ENCODE peak calls at places on chromosomes 6 and 20, in four cellular contexts. O is heart left ventricle, V is body of pancreas, B is HCT116. D is an unnamed sample.

GRCh38 chr6:54094837-54095236 is 16.4 kb upstream of the MLIP start:
- DNase-seq in V (no peak), O (no peak), B (no peak), D (no peak)

GRCh38 chr6:155324993-155325392 is 10.7 kb upstream of the TFB1M start:
- DNase-seq in O (no peak), B (no peak), V (no peak), D (no peak)

GRCh38 chr6:131982740-131983259 is 31.6 kb upstream of the CCN2 start:
- DNase-seq in B (no peak), V (no peak), O (no peak), D (no peak)

GRCh38 chr6:140609321-140609720 is 1234.9 kb upstream of the CITED2 start:
- DNase-seq in V (no peak), B (no peak), O (no peak), D (no peak)

GRCh38 chr6:10403385-10404106 is 11.3 kb downstream of the TFAP2A start:
- DNase-seq in O (no peak), V (no peak), B (no peak), D (peak)

GRCh38 chr6:38871745-38872568 is 156.8 kb downstream of the DNAH8 start:
- DNase-seq in V (peak), O (peak), B (peak), D (peak)

GRCh38 chr6:141677598-141678211 is 455.0 kb upstream of the GJE1 start:
- DNase-seq in V (no peak), B (peak), O (no peak), D (no peak)

GRCh38 chr20:53907968-53908751 is 162.2 kb downstream of the BCAS1 start:
- DNase-seq in O (no peak), V (no peak), B (no peak), D (no peak)

GRCh38 chr6:11770546-11771466 is 7.8 kb downstream of the ADTRP start:
- DNase-seq in O (peak), B (peak), V (peak), D (peak)

GRCh38 chr6:80932364-80932763 is 820.1 kb downstream of the TENT5A start:
- DNase-seq in O (no peak), V (no peak), B (no peak), D (no peak)

GRCh38 chr20:21901470-21902275 is 196.2 kb downstream of the PAX1 start:
- DNase-seq in V (peak), B (no peak), O (peak), D (no peak)

GRCh38 chr6:143410859-143411270 is 39.6 kb downstream of the ADAT2 start:
- DNase-seq in O (no peak), B (no peak), V (no peak), D (no peak)

GRCh38 chr6:117138920-117139319 is 126.4 kb upstream of the VGLL2 start:
- DNase-seq in O (peak), B (no peak), V (no peak), D (no peak)

GRCh38 chr6:45439459-45439858 is 61.7 kb upstream of the SUPT3H start:
- DNase-seq in O (no peak), B (no peak), V (no peak), D (no peak)

GRCh38 chr6:89145461-89145961 is 344 bp upstream of the PM20D2 start:
- DNase-seq in B (no peak), V (no peak), O (no peak), D (no peak)

GRCh38 chr20:22293886-22294285 is 290.5 kb downstream of the FOXA2 start:
- DNase-seq in V (no peak), O (no peak), B (no peak), D (no peak)

GRCh38 chr6:142716097-142716496 is 228.9 kb downstream of the HIVEP2 start:
- DNase-seq in V (peak), O (no peak), B (no peak), D (no peak)

GRCh38 chr20:8144282-8145245 is 12.5 kb downstream of the PLCB1 start:
- DNase-seq in B (no peak), V (no peak), O (no peak), D (no peak)

GRCh38 chr6:135087403-135087802 is 32.8 kb upstream of the HBS1L start:
- DNase-seq in O (no peak), B (no peak), V (no peak), D (no peak)

GRCh38 chr20:63378115-63378429 is 16.9 kb upstream of the CHRNA4 start:
- DNase-seq in O (no peak), B (no peak), V (no peak), D (no peak)

GRCh38 chr6:152572395-152573061 is 64.6 kb downstream of the SYNE1 start:
- DNase-seq in O (no peak), B (no peak), V (no peak), D (no peak)

GRCh38 chr20:51854912-51855311 is 52.6 kb upstream of the SALL4 start:
- DNase-seq in B (no peak), V (no peak), O (no peak), D (no peak)

GRCh38 chr6:33620158-33620583 is 951 bp upstream of the ITPR3 start:
- DNase-seq in O (no peak), B (no peak), V (peak), D (no peak)

GRCh38 chr20:49597825-49598395 is 30.0 kb upstream of the PTGIS start:
- DNase-seq in V (no peak), O (no peak), B (no peak), D (no peak)

GRCh38 chr6:45132059-45132458 is 196.1 kb upstream of the RUNX2 start:
- DNase-seq in B (no peak), O (no peak), V (no peak), D (peak)

GRCh38 chr6:150928882-150929281 is 63.4 kb downstream of the MTHFD1L start:
- DNase-seq in O (no peak), V (no peak), B (no peak), D (no peak)

GRCh38 chr20:51616060-51616459 is 73.5 kb upstream of the NFATC2 start:
- DNase-seq in O (no peak), B (no peak), V (no peak), D (no peak)

GRCh38 chr6:154308986-154309385 is 47.6 kb downstream of the IPCEF1 start:
- DNase-seq in V (no peak), B (no peak), O (no peak), D (no peak)

GRCh38 chr20:13142143-13142542 is 78.9 kb upstream of the ISM1 start:
- DNase-seq in B (no peak), V (no peak), O (no peak), D (no peak)

GRCh38 chr20:24589845-24590192 is 120.4 kb downstream of the SYNDIG1 start:
- DNase-seq in V (no peak), O (no peak), B (no peak), D (no peak)

GRCh38 chr20:7330850-7331249 is 563.4 kb downstream of the BMP2 start:
- DNase-seq in O (no peak), V (no peak), B (no peak), D (no peak)

GRCh38 chr6:144725731-144726522 is 440.8 kb downstream of the UTRN start:
- DNase-seq in B (no peak), O (peak), V (peak), D (no peak)

GRCh38 chr6:116386581-116387299 is 16.0 kb downstream of the DSE start:
- DNase-seq in V (no peak), O (no peak), B (peak), D (no peak)

GRCh38 chr20:34337982-34338756 is 24.9 kb upstream of the ITCH start:
- DNase-seq in V (no peak), B (no peak), O (no peak), D (no peak)
- TF ChIP-seq POLR2A in V (no peak), B (no peak), O (no peak), D (no peak)

GRCh38 chr6:109095036-109095820 is at the start of gene CEP57L1:
- DNase-seq in O (peak), B (peak), V (peak), D (peak)
- TF ChIP-seq POLR2A in O (peak), B (peak), V (peak), D (peak)

GRCh38 chr6:16762547-16763477 is 1.6 kb upstream of the ATXN1 start:
- DNase-seq in V (peak), B (peak), O (peak), D (peak)

GRCh38 chr6:16762265-16762546 is 946 bp upstream of the ATXN1 start:
- DNase-seq in B (no peak), O (no peak), V (no peak), D (peak)

GRCh38 chr6:16759646-16760535 is 1.4 kb downstream of the ATXN1 start:
- DNase-seq in V (peak), B (no peak), O (peak), D (peak)

GRCh38 chr6:16760536-16761468 is at the start of gene ATXN1:
- DNase-seq in O (peak), V (peak), B (no peak), D (peak)

DNA sequence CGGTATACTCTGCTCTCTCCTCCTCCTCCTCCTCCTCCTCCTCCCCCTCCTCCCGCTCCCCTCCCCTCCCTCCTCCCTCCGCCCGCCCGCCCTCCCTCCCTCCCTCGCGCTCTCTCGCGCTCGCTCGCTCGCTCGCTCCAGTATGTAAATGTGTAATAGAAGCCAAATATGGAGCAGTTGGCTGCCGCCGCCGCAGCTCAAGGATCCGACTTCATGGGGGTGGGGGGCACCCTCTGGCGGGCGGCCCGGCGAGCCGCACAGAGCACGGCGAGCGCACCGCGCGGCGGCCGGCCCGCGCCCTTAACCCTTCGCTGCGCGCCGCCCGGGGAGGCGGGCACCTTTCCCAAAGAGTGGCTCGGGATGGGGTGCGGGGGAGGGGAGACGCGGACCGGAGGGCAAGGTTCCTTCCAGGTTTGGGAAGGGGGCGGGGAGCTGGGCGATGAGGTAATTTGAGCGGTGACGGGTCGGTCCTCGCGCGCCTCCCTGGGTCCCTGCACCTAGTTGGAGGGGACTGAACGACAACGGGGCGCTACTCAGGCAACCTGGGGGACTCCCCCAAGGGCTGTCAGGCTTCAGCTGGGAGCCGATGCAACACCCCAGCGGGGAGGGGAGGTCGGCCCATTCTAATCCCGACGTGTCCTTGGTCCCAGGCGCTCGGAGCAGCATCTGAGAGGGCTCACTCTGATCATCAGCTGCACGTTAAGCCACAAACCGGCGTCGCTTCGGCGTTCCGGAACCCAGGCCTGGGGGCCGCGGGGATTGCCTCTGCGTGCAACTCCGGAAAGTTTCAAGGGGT is 407 bp upstream of the ATXN1 start:
- DNase-seq in O (peak), B (peak), V (peak), D (peak)
- TF ChIP-seq POLR2A in O (no peak), B (no peak), V (peak), D (no peak)

GRCh38 chr20:44862286-44862685 is 23.2 kb upstream of the YWHAB start:
- DNase-seq in B (no peak), V (no peak), O (no peak), D (no peak)

GRCh38 chr20:44856442-44856841 is 29.1 kb upstream of the YWHAB start:
- DNase-seq in B (no peak), O (no peak), V (no peak), D (no peak)

GRCh38 chr20:44858959-44859358 is 26.5 kb upstream of the YWHAB start:
- DNase-seq in B (no peak), O (no peak), V (no peak), D (no peak)

GRCh38 chr20:44861547-44862006 is 23.9 kb upstream of the YWHAB start:
- DNase-seq in V (no peak), O (peak), B (no peak), D (peak)

DNA sequence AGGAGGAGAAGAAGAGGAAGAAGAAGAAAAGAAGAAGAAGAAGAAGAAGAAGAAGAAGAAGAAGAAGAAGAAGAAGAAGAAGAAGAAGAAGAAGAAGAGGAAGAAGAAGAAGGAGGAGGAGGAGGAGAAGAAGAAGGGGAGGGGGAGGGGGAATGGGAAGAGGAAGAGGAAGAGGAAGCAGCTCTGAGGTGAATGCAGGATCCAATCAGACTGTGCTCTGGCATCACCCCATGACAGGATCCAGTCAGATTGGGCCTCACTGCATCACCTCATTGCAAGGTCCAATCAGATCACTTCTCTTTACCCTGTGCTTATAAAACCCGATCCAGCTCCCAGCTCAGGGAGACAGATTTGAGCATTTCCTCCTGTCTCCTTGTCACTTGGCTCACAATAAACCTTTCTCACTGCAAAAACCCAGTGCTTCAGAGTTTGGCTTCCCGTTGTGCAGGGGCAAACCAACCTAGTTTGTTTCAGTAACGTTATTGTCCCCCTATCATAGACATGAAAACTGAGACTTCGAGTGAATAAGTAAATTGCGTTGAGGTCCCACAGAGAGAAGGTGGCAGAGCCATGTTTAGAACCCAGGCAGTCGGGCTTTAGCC is 28.6 kb upstream of the YWHAB start:
- DNase-seq in B (no peak), O (no peak), V (no peak), D (no peak)
- TF ChIP-seq POLR2A in B (no peak), O (no peak), V (no peak), D (no peak)

DNA sequence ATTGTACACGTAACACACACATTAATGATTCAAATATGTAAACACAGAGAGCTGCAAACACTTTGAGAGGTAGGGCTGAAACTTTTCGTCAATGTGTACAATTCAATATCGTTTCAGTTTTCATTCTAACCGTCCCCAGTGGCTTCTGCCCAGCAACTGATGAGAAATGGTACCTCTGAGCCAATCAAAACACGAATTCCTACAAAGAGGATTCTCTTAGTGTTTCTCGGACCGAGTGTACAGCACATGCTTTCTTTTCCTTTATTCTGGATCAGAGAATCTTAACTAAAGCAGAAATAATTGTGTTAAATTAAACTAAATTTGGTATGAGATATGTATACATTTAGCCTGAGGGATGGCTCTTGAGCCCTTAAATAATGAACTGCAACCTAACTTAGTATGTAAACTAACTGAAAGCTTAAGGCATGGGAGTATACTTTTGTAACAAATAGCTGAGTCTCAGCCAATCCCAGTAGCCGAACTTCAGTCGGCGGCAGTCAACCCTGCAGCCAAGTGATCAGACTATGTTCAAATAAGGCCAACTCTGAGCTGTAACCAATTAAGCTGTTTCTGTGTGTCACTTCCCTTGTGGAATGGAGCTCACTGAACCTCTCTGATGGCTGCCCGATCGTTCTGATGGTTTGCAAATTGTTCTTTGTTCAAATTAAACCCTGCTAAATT is 16.1 kb downstream of the BTN2A1 start:
- DNase-seq in V (peak), O (peak), B (peak), D (peak)
- TF ChIP-seq POLR2A in V (peak), O (peak), B (peak), D (peak)

DNA sequence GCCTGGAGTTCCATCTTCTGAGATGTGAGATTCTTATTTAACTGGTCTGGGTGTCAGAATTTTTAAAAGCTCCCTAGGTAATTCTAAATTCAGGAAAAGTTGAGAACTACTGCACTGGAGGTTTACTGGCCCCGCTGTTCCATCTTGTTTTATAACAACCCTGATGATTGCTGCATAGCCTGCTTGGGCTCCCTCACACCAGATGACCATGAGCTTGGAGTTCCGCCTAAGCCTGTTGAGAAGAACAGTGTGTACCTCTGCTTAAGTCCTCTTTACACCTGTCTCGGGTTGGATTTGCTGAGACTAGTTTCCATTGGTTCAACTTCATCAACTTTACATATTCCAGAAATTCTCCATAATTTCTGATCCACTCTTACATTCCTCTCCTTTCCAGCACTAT is 77.9 kb downstream of the FKBP5 start:
- DNase-seq in V (no peak), B (no peak), O (no peak), D (no peak)
- TF ChIP-seq POLR2A in V (no peak), B (no peak), O (no peak), D (no peak)

GRCh38 chr20:59001449-59002171 is 5.4 kb downstream of the CTSZ start:
- DNase-seq in O (peak), B (no peak), V (no peak), D (no peak)
- TF ChIP-seq POLR2A in O (no peak), B (no peak), V (no peak), D (no peak)

DNA sequence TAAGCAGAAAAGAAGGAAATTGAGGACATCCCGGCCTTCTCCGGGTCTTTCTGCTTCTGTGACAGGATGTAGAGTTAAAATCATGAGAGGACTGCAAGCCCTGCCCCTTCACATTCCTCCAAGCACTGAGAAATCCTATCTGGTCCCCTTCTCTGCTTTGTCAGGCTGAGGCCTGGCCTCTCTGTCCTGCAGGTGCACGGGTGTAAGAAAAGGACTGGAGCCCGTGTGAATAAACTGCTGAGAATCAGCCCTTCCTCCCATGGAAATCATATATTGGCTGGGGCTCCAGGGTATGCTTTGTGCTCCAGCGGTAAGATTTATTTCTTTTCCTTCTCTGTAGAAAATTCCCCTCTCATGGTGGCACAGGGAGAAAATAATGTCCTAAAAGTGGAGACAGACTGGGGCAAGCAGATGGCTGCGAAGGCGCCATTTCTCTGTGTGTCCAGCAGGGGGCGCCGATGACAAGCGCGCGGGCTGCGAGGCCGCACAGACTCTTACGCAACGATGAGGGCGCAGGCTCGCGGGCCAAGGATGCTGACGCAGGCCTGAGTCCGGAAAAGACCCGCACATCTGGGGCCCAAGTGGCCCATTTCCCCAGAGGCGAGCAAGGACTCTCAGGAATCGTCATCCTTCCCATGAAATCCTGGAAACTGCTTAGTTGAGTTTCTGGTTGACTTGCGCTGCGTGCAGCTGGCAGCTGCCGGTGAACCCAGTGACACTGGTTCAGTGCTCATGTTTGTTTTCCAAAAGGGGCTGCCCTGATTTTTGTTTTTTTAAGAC is 258.6 kb downstream of the ADGB start:
- DNase-seq in B (peak), V (peak), O (peak), D (peak)
- TF ChIP-seq POLR2A in B (no peak), V (no peak), O (no peak), D (no peak)